ENCODE peak calls at places on chromosomes 5 and 9, in six cellular contexts. M is heart left ventricle, P is uterus, C is IMR-90, K is tibial nerve, E is testis. B is an unnamed sample.

GRCh38 chr5:14528926-14529325 is 52.7 kb upstream of the OTULINL start:
- DNase-seq in C (no peak), E (no peak), K (no peak), P (no peak), M (no peak), B (no peak)

GRCh38 chr9:89317282-89317681 is 1.0 kb upstream of the SECISBP2 start:
- DNase-seq in P (no peak), K (no peak), M (no peak), E (no peak), C (no peak), B (no peak)

GRCh38 chr9:113479150-113479761 is 15.7 kb downstream of the RGS3 start:
- DNase-seq in K (no peak), M (no peak), C (no peak), E (no peak), P (no peak), B (peak)

GRCh38 chr5:146042628-146043279 is 62.6 kb downstream of the PLAC8L1 start:
- DNase-seq in K (no peak), M (no peak), C (peak), E (no peak), P (no peak), B (no peak)

GRCh38 chr9:33025572-33026347 is 687 bp downstream of the DNAJA1 start:
- DNase-seq in P (peak), K (peak), E (peak), C (peak), M (peak), B (peak)

GRCh38 chr9:96222132-96222531 is 79.8 kb downstream of the HSD17B3 start:
- DNase-seq in E (no peak), P (no peak), M (no peak), C (no peak), K (no peak), B (no peak)

GRCh38 chr9:81318571-81318970 is 370.8 kb downstream of the TLE1 start:
- DNase-seq in P (no peak), E (no peak), K (no peak), M (no peak), C (peak), B (no peak)

GRCh38 chr5:80128129-80128528 is 93.0 kb downstream of the THBS4 start:
- DNase-seq in P (no peak), M (no peak), K (no peak), C (no peak), E (no peak), B (no peak)

GRCh38 chr9:101018391-101018990 is 10.0 kb upstream of the PLPPR1 start:
- DNase-seq in K (no peak), C (no peak), P (no peak), M (no peak), E (no peak), B (no peak)

GRCh38 chr5:53161876-53162275 is 52.3 kb upstream of the MOCS2 start:
- DNase-seq in K (no peak), E (no peak), C (peak), P (no peak), M (no peak), B (no peak)

GRCh38 chr9:96376926-96377874 is 6.3 kb downstream of the SLC35D2 start:
- DNase-seq in P (no peak), E (no peak), C (peak), K (no peak), M (no peak), B (no peak)

GRCh38 chr9:4666042-4666699 is at the start of gene SPATA6L:
- DNase-seq in C (peak), E (peak), M (peak), K (no peak), P (peak), B (peak)

GRCh38 chr5:130964238-130965192 is 200.5 kb downstream of the HINT1 start:
- DNase-seq in C (no peak), E (no peak), M (no peak), P (no peak), K (no peak), B (no peak)

GRCh38 chr5:6448622-6449464 is at the start of gene UBE2QL1:
- DNase-seq in E (peak), K (no peak), C (no peak), M (no peak), P (no peak), B (no peak)

GRCh38 chr9:129752915-129753724 is at the start of gene PTGES:
- DNase-seq in M (peak), E (peak), K (peak), P (peak), C (peak), B (no peak)

GRCh38 chr5:153960269-153961215 is 78.2 kb downstream of the FAM114A2 start:
- DNase-seq in P (no peak), K (no peak), M (no peak), E (no peak), C (no peak), B (no peak)

GRCh38 chr5:907366-907765 is 14.7 kb downstream of the TRIP13 start:
- DNase-seq in P (peak), K (no peak), C (no peak), E (peak), M (no peak), B (no peak)
- TF ChIP-seq POLR2A in P (no peak), K (no peak), C (no peak), E (no peak), M (no peak), B (no peak)

GRCh38 chr5:177006265-177006972 is at the start of gene UIMC1:
- DNase-seq in M (peak), E (peak), K (peak), C (peak), P (peak), B (peak)
- TF ChIP-seq POLR2A in M (peak), E (peak), K (peak), C (peak), P (peak), B (peak)

DNA sequence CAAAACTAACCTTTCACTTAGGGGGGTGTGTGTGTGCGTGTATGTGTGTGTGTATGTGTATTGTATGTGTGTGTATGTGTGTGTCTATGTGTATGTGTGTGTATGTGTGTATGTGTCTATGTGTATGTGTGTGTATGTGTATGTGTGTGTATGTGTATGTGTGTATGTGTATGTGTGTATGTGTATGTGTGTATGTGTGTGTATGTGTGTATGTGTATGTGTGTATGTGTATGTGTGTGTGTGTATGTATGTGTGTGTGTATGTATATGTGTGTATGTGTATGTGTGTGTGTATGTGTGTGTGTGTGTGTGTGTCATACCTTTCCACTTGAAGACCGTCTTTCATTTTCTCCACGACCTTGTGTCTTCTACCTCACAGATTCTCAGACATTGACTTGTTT is 20.8 kb upstream of the FLT4 start:
- DNase-seq in E (no peak), K (no peak), P (no peak), C (no peak), M (no peak), B (no peak)
- TF ChIP-seq POLR2A in E (no peak), K (no peak), P (no peak), C (no peak), M (no peak), B (no peak)

GRCh38 chr5:33375900-33376299 is 64.9 kb upstream of the TARS1 start:
- DNase-seq in E (no peak), K (no peak), P (no peak), C (no peak), M (no peak), B (no peak)
- TF ChIP-seq POLR2A in E (no peak), K (no peak), P (no peak), C (no peak), M (no peak), B (no peak)

GRCh38 chr5:134236820-134237219 is 10.9 kb upstream of the PPP2CA start:
- DNase-seq in P (no peak), C (no peak), M (no peak), E (no peak), K (no peak), B (no peak)
- TF ChIP-seq POLR2A in P (no peak), C (no peak), M (no peak), E (no peak), K (no peak), B (no peak)